ENCODE peak calls at places on chromosomes 2 and 18, in five cellular contexts. U is esophagus squamous epithelium, I is heart right ventricle, N is right lobe of liver, V is MM.1S. X is an unnamed sample.

GRCh38 chr2:120735750-120736170 is at the start of gene GLI2:
- DNase-seq in U (no peak), I (peak; percentile 65), N (peak; percentile 53), V (peak; percentile 39), X (peak; percentile 74)

GRCh38 chr2:179751184-179751809 is 110.1 kb downstream of the ZNF385B start:
- DNase-seq in U (no peak), I (no peak), N (no peak), V (peak; percentile 18), X (no peak)

GRCh38 chr2:216292886-216293291 is 79.4 kb downstream of the MARCHF4 start:
- DNase-seq in U (no peak), I (no peak), N (no peak), V (no peak), X (no peak)

GRCh38 chr2:80102026-80102425 is 202.5 kb downstream of the LRRTM1 start:
- DNase-seq in U (no peak), I (no peak), N (no peak), V (no peak), X (no peak)

GRCh38 chr2:54845094-54845493 is 121.6 kb downstream of the EML6 start:
- DNase-seq in U (no peak), I (no peak), N (no peak), V (no peak), X (no peak)

GRCh38 chr2:47869859-47870258 is 36.4 kb downstream of the FBXO11 start:
- DNase-seq in U (no peak), I (no peak), N (no peak), V (no peak), X (no peak)

GRCh38 chr2:195202163-195202845 is 454.7 kb upstream of the SLC39A10 start:
- DNase-seq in U (no peak), I (no peak), N (no peak), V (no peak), X (no peak)

GRCh38 chr18:45402485-45403056 is 212.7 kb upstream of the SLC14A2 start:
- DNase-seq in U (no peak), I (no peak), N (no peak), V (no peak), X (no peak)

GRCh38 chr2:178882666-178883440 is 75.6 kb upstream of the TTN start:
- DNase-seq in U (no peak), I (no peak), N (no peak), V (no peak), X (no peak)

GRCh38 chr2:223855426-223855825 is 18.0 kb upstream of the AP1S3 start:
- DNase-seq in U (no peak), I (no peak), N (no peak), V (no peak), X (no peak)

GRCh38 chr2:197269815-197270214 is 40.8 kb downstream of the ANKRD44 start:
- DNase-seq in U (no peak), I (no peak), N (no peak), V (no peak), X (no peak)

GRCh38 chr2:157233506-157233905 is 24.0 kb upstream of the GALNT5 start:
- DNase-seq in U (no peak), I (no peak), N (no peak), V (no peak), X (no peak)

GRCh38 chr2:222440670-222441422 is 16.5 kb downstream of the SGPP2 start:
- DNase-seq in U (no peak), I (no peak), N (no peak), V (no peak), X (no peak)

GRCh38 chr18:31447530-31448191 is at the start of gene DSG3:
- DNase-seq in U (no peak), I (no peak), N (no peak), V (no peak), X (no peak)

GRCh38 chr2:48483916-48484315 is 46.0 kb upstream of the STON1 start:
- DNase-seq in U (no peak), I (no peak), N (no peak), V (no peak), X (no peak)

GRCh38 chr2:211413746-211414145 is 857.3 kb downstream of the CPS1 start:
- DNase-seq in U (no peak), I (no peak), N (no peak), V (no peak), X (no peak)

GRCh38 chr2:200525066-200525465 is 941 bp upstream of the SGO2 start:
- DNase-seq in U (no peak), I (no peak), N (no peak), V (no peak), X (no peak)

GRCh38 chr18:79544386-79544963 is 135.1 kb upstream of the CTDP1 start:
- DNase-seq in U (no peak), I (no peak), N (no peak), V (no peak), X (peak; percentile 43)

GRCh38 chr2:211591456-211591855 is 947.1 kb downstream of the ERBB4 start:
- DNase-seq in U (no peak), I (no peak), N (no peak), V (no peak), X (no peak)

GRCh38 chr2:45681675-45682074 is 30.2 kb downstream of the PRKCE start:
- DNase-seq in U (no peak), I (peak; percentile 33), N (peak; percentile 35), V (peak; percentile 91), X (no peak)

GRCh38 chr2:174334781-174335604 is at the start of gene SP9:
- DNase-seq in U (no peak), I (no peak), N (no peak), V (peak; percentile 36), X (no peak)

GRCh38 chr2:217797661-217798069 is 205.1 kb downstream of the TNS1 start:
- DNase-seq in U (no peak), I (no peak), N (peak; percentile 68), V (peak; percentile 80), X (peak; percentile 87)

GRCh38 chr2:167212054-167212648 is 323.9 kb downstream of the XIRP2 start:
- DNase-seq in U (no peak), I (peak; percentile 48), N (no peak), V (peak; percentile 51), X (no peak)

GRCh38 chr2:44740678-44741077 is 200.8 kb upstream of the SIX3 start:
- DNase-seq in U (no peak), I (no peak), N (peak; percentile 25), V (no peak), X (no peak)

GRCh38 chr2:177667626-177668025 is 275.1 kb downstream of the AGPS start:
- DNase-seq in U (no peak), I (no peak), N (no peak), V (no peak), X (no peak)

GRCh38 chr2:237701033-237701858 is 73.9 kb downstream of the LRRFIP1 start:
- DNase-seq in U (no peak), I (no peak), N (no peak), V (no peak), X (no peak)

GRCh38 chr2:202208526-202208925 is 29.9 kb downstream of the SUMO1 start:
- DNase-seq in U (no peak), I (no peak), N (no peak), V (no peak), X (no peak)

GRCh38 chr18:46722051-46722450 is 34.8 kb downstream of the ST8SIA5 start:
- DNase-seq in U (no peak), I (no peak), N (no peak), V (no peak), X (no peak)

GRCh38 chr18:3885209-3885792 is 435.3 kb downstream of the TGIF1 start:
- DNase-seq in U (no peak), I (no peak), N (no peak), V (no peak), X (no peak)
- TF ChIP-seq CTCF in U (no peak), I (peak; percentile 15), N (no peak), V (peak; percentile 30), X (no peak)

GRCh38 chr18:47750889-47751423 is 179.5 kb downstream of the SMAD2 start:
- DNase-seq in U (no peak), I (no peak), N (no peak), V (no peak), X (no peak)

GRCh38 chr18:47748093-47748796 is 182.2 kb downstream of the SMAD2 start:
- DNase-seq in U (no peak), I (no peak), N (no peak), V (no peak), X (no peak)

GRCh38 chr18:47746615-47747014 is 183.8 kb downstream of the SMAD2 start:
- DNase-seq in U (no peak), I (no peak), N (no peak), V (no peak), X (no peak)

GRCh38 chr18:47747260-47747795 is 183.1 kb downstream of the SMAD2 start:
- DNase-seq in U (no peak), I (no peak), N (no peak), V (no peak), X (no peak)

GRCh38 chr18:47749195-47749973 is 181.1 kb downstream of the SMAD2 start:
- DNase-seq in U (peak; percentile 9), I (peak; percentile 63), N (peak; percentile 80), V (peak; percentile 77), X (peak; percentile 81)
- H3K4me3 ChIP-seq in U (no peak overlapping the region), I (peak overlapping the region; percentile 35), N (peak overlapping the region; percentile 11), V (peak overlapping the region; percentile 54), X (peak overlapping the region; percentile 54)

DNA sequence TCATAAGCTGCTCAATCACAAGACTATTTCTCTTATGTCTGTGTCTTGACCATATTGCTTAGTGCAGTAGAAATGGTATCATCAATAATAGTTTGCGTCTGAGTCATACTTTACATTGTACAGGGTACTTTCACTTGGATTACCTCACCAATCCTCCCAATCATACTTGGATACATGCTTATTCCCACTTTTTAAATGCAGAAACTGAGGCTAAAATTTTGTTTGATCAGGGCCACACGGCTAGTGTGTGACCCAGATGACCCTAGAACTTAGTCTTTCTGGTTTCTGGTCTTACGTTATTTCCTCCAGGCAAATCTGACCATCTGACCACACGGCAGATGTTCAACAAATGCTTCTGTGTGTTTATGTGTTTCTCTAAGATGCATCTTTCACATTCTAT is 23.8 kb upstream of the CCL20 start:
- DNase-seq in U (no peak), I (no peak), N (no peak), V (peak; percentile 66), X (no peak)
- H3K4me1 ChIP-seq in U (no peaks in the 10 kb centered on the region), I (no peaks in the 10 kb centered on the region), N (no peaks in the 10 kb centered on the region), V (peaks cover 8% of the 10 kb centered on the region), X (no peaks in the 10 kb centered on the region)

DNA sequence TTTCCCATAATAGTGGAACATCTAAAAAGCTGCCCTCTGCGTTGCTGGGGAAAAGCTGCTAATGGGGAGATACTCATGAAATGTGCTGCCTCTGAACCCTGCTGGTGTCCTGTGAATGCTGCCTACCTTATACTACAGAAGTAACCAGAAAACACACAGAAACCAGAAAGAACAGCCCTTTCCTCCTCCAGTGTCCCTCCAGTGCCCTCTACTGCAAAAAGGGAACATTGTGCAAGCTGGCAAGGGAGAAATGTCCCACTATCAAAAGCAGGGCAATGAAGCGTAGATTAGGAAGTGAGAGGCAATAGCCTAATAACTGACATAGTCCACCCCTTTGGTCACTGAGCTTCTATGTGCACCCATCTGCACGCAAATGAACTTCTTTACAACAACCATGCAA is 162.7 kb upstream of the ETAA1 start:
- DNase-seq in U (no peak), I (no peak), N (no peak), V (no peak), X (no peak)
- TF ChIP-seq CTCF in U (no peak), I (peak; percentile 19), N (peak; percentile 44), V (no peak), X (no peak)

DNA sequence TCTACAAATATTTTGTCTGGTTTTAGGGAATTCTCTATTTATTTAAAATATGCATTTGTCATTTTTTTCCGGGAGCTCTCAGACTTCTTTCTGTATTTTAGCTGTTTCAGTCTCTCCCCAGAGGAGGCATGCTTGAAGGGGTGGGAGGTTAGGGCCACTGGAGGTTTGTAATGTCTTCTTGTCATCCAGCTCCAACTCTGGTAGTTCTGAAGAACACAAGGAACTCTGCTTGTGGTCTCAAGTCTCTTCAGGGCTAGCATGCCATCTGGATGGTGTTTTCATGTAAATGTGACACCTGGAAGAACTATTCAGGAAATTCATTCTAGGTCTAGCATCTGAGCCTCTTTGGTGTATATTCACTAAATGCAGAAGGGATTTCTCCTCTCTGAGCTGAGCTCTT is 518.4 kb upstream of the DCC start:
- DNase-seq in U (no peak), I (no peak), N (no peak), V (no peak), X (no peak)
- H3K4me3 ChIP-seq in U (no peak overlapping the region), I (no peak overlapping the region), N (no peak overlapping the region), V (no peak overlapping the region), X (no peak overlapping the region)